ENCODE peak calls at places on chromosomes 3 and 15, in four cellular contexts. One of them, this sample, is unnamed.

GRCh38 chr3:158420654-158421396 is 150.2 kb upstream of the MLF1 start:
- DNase-seq in fibroblast of lung: peak; percentile 35
- DNase-seq in amniotic epithelial cell: peak; percentile 54
- DNase-seq in transverse colon: no peak
- DNase-seq in this sample: peak; percentile 76

GRCh38 chr3:52831500-52832301 is 1.2 kb upstream of the ITIH4 start:
- DNase-seq in fibroblast of lung: peak; percentile 69
- DNase-seq in amniotic epithelial cell: peak; percentile 51
- DNase-seq in transverse colon: peak; percentile 34
- DNase-seq in this sample: no peak

GRCh38 chr3:127070776-127071175 is 87.9 kb downstream of the PLXNA1 start:
- DNase-seq in fibroblast of lung: no peak
- DNase-seq in amniotic epithelial cell: no peak
- DNase-seq in transverse colon: no peak
- DNase-seq in this sample: no peak

GRCh38 chr15:95872366-95872771 is 458.1 kb upstream of the NR2F2 start:
- DNase-seq in fibroblast of lung: peak; percentile 14
- DNase-seq in amniotic epithelial cell: peak; percentile 78
- DNase-seq in transverse colon: no peak
- DNase-seq in this sample: peak; percentile 85

GRCh38 chr3:119891944-119892721 is 110.2 kb downstream of the NR1I2 start:
- DNase-seq in fibroblast of lung: peak; percentile 86
- DNase-seq in amniotic epithelial cell: peak; percentile 75
- DNase-seq in transverse colon: peak; percentile 15
- DNase-seq in this sample: no peak

GRCh38 chr3:177364236-177364635 is 167.0 kb upstream of the TBL1XR1 start:
- DNase-seq in fibroblast of lung: no peak
- DNase-seq in amniotic epithelial cell: no peak
- DNase-seq in transverse colon: no peak
- DNase-seq in this sample: no peak

GRCh38 chr3:176362191-176362731 is 835.0 kb downstream of the TBL1XR1 start:
- DNase-seq in fibroblast of lung: no peak
- DNase-seq in amniotic epithelial cell: no peak
- DNase-seq in transverse colon: no peak
- DNase-seq in this sample: no peak

GRCh38 chr15:52440414-52440813 is 88.3 kb downstream of the MYO5A start:
- DNase-seq in fibroblast of lung: no peak
- DNase-seq in amniotic epithelial cell: peak; percentile 83
- DNase-seq in transverse colon: no peak
- DNase-seq in this sample: peak; percentile 81

GRCh38 chr15:100340721-100341661 is 784 bp downstream of the ADAMTS17 start:
- DNase-seq in fibroblast of lung: no peak
- DNase-seq in amniotic epithelial cell: no peak
- DNase-seq in transverse colon: peak; percentile 41
- DNase-seq in this sample: no peak

GRCh38 chr3:82496890-82497560 is 735.6 kb upstream of the GBE1 start:
- DNase-seq in fibroblast of lung: no peak
- DNase-seq in amniotic epithelial cell: no peak
- DNase-seq in transverse colon: no peak
- DNase-seq in this sample: no peak

GRCh38 chr3:197206913-197207312 is 91.5 kb downstream of the DLG1 start:
- DNase-seq in fibroblast of lung: no peak
- DNase-seq in amniotic epithelial cell: no peak
- DNase-seq in transverse colon: no peak
- DNase-seq in this sample: no peak

GRCh38 chr15:96468036-96468435 is 137.5 kb downstream of the NR2F2 start:
- DNase-seq in fibroblast of lung: no peak
- DNase-seq in amniotic epithelial cell: no peak
- DNase-seq in transverse colon: no peak
- DNase-seq in this sample: no peak

GRCh38 chr3:162491957-162492356 is 995.3 kb downstream of the OTOL1 start:
- DNase-seq in fibroblast of lung: peak; percentile 23
- DNase-seq in amniotic epithelial cell: peak; percentile 58
- DNase-seq in transverse colon: no peak
- DNase-seq in this sample: no peak

GRCh38 chr3:29331830-29332637 is 51.2 kb downstream of the RBMS3 start:
- DNase-seq in fibroblast of lung: no peak
- DNase-seq in amniotic epithelial cell: peak; percentile 23
- DNase-seq in transverse colon: no peak
- DNase-seq in this sample: no peak

GRCh38 chr15:68371851-68372250 is 60.1 kb downstream of the ITGA11 start:
- DNase-seq in fibroblast of lung: no peak
- DNase-seq in amniotic epithelial cell: no peak
- DNase-seq in transverse colon: no peak
- DNase-seq in this sample: no peak

GRCh38 chr15:101242160-101242998 is 9.5 kb downstream of the CHSY1 start:
- DNase-seq in fibroblast of lung: no peak
- DNase-seq in amniotic epithelial cell: peak; percentile 75
- DNase-seq in transverse colon: peak; percentile 45
- DNase-seq in this sample: no peak

GRCh38 chr3:99990179-99990578 is 124.1 kb downstream of the FILIP1L start:
- DNase-seq in fibroblast of lung: no peak
- DNase-seq in amniotic epithelial cell: no peak
- DNase-seq in transverse colon: no peak
- DNase-seq in this sample: no peak

GRCh38 chr15:39594764-39595620 is 14.1 kb downstream of the THBS1 start:
- DNase-seq in fibroblast of lung: peak; percentile 44
- DNase-seq in amniotic epithelial cell: no peak
- DNase-seq in transverse colon: no peak
- DNase-seq in this sample: no peak

GRCh38 chr3:180934638-180935037 is 22.2 kb downstream of the FXR1 start:
- DNase-seq in fibroblast of lung: no peak
- DNase-seq in amniotic epithelial cell: no peak
- DNase-seq in transverse colon: no peak
- DNase-seq in this sample: no peak

GRCh38 chr3:187318819-187319616 is 27.5 kb upstream of the MASP1 start:
- DNase-seq in fibroblast of lung: peak; percentile 77
- DNase-seq in amniotic epithelial cell: peak; percentile 60
- DNase-seq in transverse colon: peak; percentile 26
- DNase-seq in this sample: peak; percentile 68

GRCh38 chr3:142777927-142778326 is 54.1 kb downstream of the TRPC1 start:
- DNase-seq in fibroblast of lung: no peak
- DNase-seq in amniotic epithelial cell: no peak
- DNase-seq in transverse colon: no peak
- DNase-seq in this sample: no peak

GRCh38 chr3:180196658-180197057 is 159.9 kb upstream of the PEX5L start:
- DNase-seq in fibroblast of lung: no peak
- DNase-seq in amniotic epithelial cell: no peak
- DNase-seq in transverse colon: no peak
- DNase-seq in this sample: no peak

GRCh38 chr15:75532413-75533250 is 46.5 kb downstream of the PTPN9 start:
- DNase-seq in fibroblast of lung: peak; percentile 92
- DNase-seq in amniotic epithelial cell: peak; percentile 73
- DNase-seq in transverse colon: peak; percentile 56
- DNase-seq in this sample: peak; percentile 48

GRCh38 chr3:29140706-29141105 is 140.2 kb upstream of the RBMS3 start:
- DNase-seq in fibroblast of lung: peak; percentile 28
- DNase-seq in amniotic epithelial cell: peak; percentile 29
- DNase-seq in transverse colon: no peak
- DNase-seq in this sample: no peak

GRCh38 chr3:153599685-153600084 is 437.7 kb downstream of the RAP2B start:
- DNase-seq in fibroblast of lung: peak; percentile 92
- DNase-seq in amniotic epithelial cell: peak; percentile 87
- DNase-seq in transverse colon: no peak
- DNase-seq in this sample: peak; percentile 85

GRCh38 chr3:139353920-139354556 is 10.2 kb downstream of the MRPS22 start:
- DNase-seq in fibroblast of lung: peak; percentile 69
- DNase-seq in amniotic epithelial cell: peak; percentile 77
- DNase-seq in transverse colon: no peak
- DNase-seq in this sample: peak; percentile 45

GRCh38 chr3:134294302-134294925 is 43.8 kb upstream of the RYK start:
- DNase-seq in fibroblast of lung: no peak
- DNase-seq in amniotic epithelial cell: no peak
- DNase-seq in transverse colon: no peak
- DNase-seq in this sample: no peak

GRCh38 chr3:136266468-136266867 is 16.3 kb downstream of the PCCB start:
- DNase-seq in fibroblast of lung: peak; percentile 43
- DNase-seq in amniotic epithelial cell: peak; percentile 47
- DNase-seq in transverse colon: no peak
- DNase-seq in this sample: peak; percentile 12

GRCh38 chr3:27623085-27623753 is 98.9 kb downstream of the EOMES start:
- DNase-seq in fibroblast of lung: no peak
- DNase-seq in amniotic epithelial cell: no peak
- DNase-seq in transverse colon: no peak
- DNase-seq in this sample: no peak

GRCh38 chr3:23800731-23801130 is 5.0 kb upstream of the UBE2E1 start:
- DNase-seq in fibroblast of lung: peak; percentile 65
- DNase-seq in amniotic epithelial cell: peak; percentile 14
- DNase-seq in transverse colon: no peak
- DNase-seq in this sample: no peak